ENCODE peak calls at places on chromosomes 1 and 21, in nine cellular contexts. G, S, M, N, Y, V, L, Q and I are unnamed samples.
A peak's percentile ranks its signal among the peaks of the same experiment; 100 is the strongest.

GRCh38 chr1:17531343-17531681 is 8.2 kb upstream of the ARHGEF10L start:
- DNase-seq in V (no peak), L (no peak), M (no peak), S (no peak), G (peak; percentile 81), Y (no peak), N (no peak), Q (no peak), I (no peak)

GRCh38 chr1:21271550-21271949 is 18.7 kb downstream of the ECE1 start:
- DNase-seq in V (no peak), M (no peak), S (no peak), N (no peak), L (no peak), Q (no peak), Y (no peak), G (no peak), I (no peak)

GRCh38 chr1:39159224-39160036 is 45.1 kb upstream of the MACF1 start:
- DNase-seq in Y (no peak), Q (peak; percentile 51), N (no peak), V (no peak), L (no peak), G (peak; percentile 51), M (peak; percentile 52), S (peak; percentile 70), I (no peak)

GRCh38 chr1:119310301-119310700 is 58.3 kb upstream of the HAO2 start:
- DNase-seq in L (no peak), S (no peak), G (no peak), Y (no peak), N (no peak), V (no peak), Q (no peak), M (no peak), I (no peak)

GRCh38 chr21:41783476-41784150 is 16.8 kb upstream of the RIPK4 start:
- DNase-seq in L (no peak), Q (no peak), Y (no peak), V (no peak), N (no peak), M (peak; percentile 85), S (peak; percentile 69), G (peak; percentile 80), I (peak; percentile 46)

GRCh38 chr1:109906160-109906838 is 4.3 kb upstream of the CSF1 start:
- DNase-seq in L (peak; percentile 86), S (no peak), M (no peak), N (no peak), Q (no peak), Y (no peak), V (peak; percentile 61), G (no peak), I (no peak)

GRCh38 chr1:10107985-10108663 is 75.4 kb downstream of the UBE4B start:
- DNase-seq in G (no peak), Q (no peak), M (no peak), S (peak; percentile 95), Y (no peak), V (no peak), N (no peak), L (no peak), I (peak; percentile 98)

GRCh38 chr1:41698916-41699860 is 214.7 kb upstream of the EDN2 start:
- DNase-seq in Q (no peak), Y (no peak), L (peak; percentile 69), V (peak; percentile 86), N (no peak), S (no peak), G (no peak), M (no peak), I (no peak)

GRCh38 chr1:8902765-8903164 is 24.3 kb upstream of the ENO1 start:
- DNase-seq in N (no peak), S (peak; percentile 28), V (no peak), L (no peak), G (no peak), Q (no peak), M (no peak), Y (no peak), I (no peak)

DNA sequence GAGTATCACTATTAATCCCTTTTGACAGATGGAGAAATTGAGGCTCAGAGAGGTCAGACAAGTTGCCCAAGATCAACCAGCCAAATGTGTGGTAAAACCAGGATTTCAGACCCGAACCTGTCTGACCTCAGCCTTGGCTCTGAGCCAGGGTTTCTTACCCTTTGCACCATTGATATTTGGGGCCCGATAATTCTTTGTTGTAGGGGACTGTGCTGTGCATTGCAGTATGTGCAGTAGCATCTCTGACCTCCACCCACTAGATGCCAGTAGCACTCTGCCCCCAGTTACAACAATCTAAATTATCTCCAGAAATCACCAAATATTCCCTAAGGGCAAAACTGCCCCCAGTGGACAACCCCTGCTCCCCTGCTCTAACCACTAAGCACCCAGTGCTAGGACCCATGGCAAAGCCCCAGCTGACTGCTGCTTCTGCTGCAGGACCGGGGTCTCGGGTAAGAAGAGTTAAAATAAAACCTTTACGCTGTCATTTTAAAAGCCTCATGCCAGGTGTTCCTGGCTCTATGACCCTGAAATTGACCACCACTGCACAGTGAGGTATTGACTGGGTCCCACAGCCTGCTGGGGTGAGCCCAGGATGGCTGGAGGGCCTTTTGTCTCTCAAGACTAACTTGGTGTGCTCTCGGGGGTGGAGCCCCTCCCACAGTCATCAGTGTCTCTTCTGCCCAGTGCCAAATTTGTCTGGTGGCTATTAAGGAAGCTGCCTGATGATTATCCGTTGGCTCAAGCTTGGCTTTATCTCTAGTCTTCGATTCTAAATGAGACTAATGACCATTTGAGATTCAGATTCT is 5.6 kb upstream of the MAN1C1 start:
- DNase-seq in L (no peak), N (no peak), V (no peak), Y (no peak), S (no peak), Q (no peak), M (no peak), G (no peak), I (no peak)
- TF ChIP-seq CTCF in L (no peak), N (peak; percentile 4), V (peak; percentile 33), Y (peak; percentile 23), S (peak; percentile 19), Q (peak; percentile 7), M (no peak), G (no peak), I (peak; percentile 46)

GRCh38 chr1:153922076-153922837 is 515 bp downstream of the GATAD2B start:
- DNase-seq in M (peak; percentile 32), V (no peak), G (no peak), Q (peak; percentile 92), Y (peak; percentile 68), L (no peak), N (no peak), S (peak; percentile 5), I (no peak)
- TF ChIP-seq CTCF in M (no peak), V (no peak), G (no peak), Q (peak; percentile 44), Y (no peak), L (peak; percentile 30), N (no peak), S (peak; percentile 23), I (peak; percentile 11)

GRCh38 chr1:157994081-157994581 is 686 bp downstream of the KIRREL1 start:
- DNase-seq in V (no peak), M (no peak), Q (no peak), S (no peak), N (no peak), Y (no peak), L (peak; percentile 32), G (no peak), I (no peak)
- TF ChIP-seq CTCF in V (no peak), M (no peak), Q (no peak), S (peak; percentile 23), N (peak; percentile 37), Y (no peak), L (no peak), G (no peak), I (peak; percentile 25)

GRCh38 chr1:214658785-214659184 is 55.8 kb downstream of the CENPF start:
- DNase-seq in N (no peak), S (peak; percentile 51), Q (peak; percentile 39), Y (no peak), M (no peak), V (no peak), L (no peak), G (no peak), I (no peak)
- TF ChIP-seq CTCF in N (no peak), S (peak; percentile 60), Q (peak; percentile 40), Y (no peak), M (no peak), V (no peak), L (no peak), G (no peak), I (peak; percentile 48)

GRCh38 chr21:25234857-25235801 is 372.2 kb downstream of the MRPL39 start:
- DNase-seq in L (peak; percentile 14), S (no peak), V (no peak), G (no peak), Y (no peak), M (no peak), N (no peak), Q (no peak), I (no peak)
- TF ChIP-seq CTCF in L (no peak), S (no peak), V (no peak), G (no peak), Y (no peak), M (no peak), N (no peak), Q (no peak), I (no peak)

GRCh38 chr1:202156590-202156989 is 3.8 kb downstream of the PTPN7 start:
- DNase-seq in N (no peak), Y (no peak), S (no peak), M (no peak), Q (no peak), V (no peak), G (no peak), L (no peak), I (no peak)

GRCh38 chr1:202153284-202153683 is 7.1 kb downstream of the PTPN7 start:
- DNase-seq in G (no peak), L (no peak), V (no peak), M (no peak), Q (no peak), N (no peak), S (no peak), Y (no peak), I (no peak)

GRCh38 chr1:202154148-202154765 is 6.1 kb downstream of the PTPN7 start:
- DNase-seq in Q (no peak), S (no peak), V (no peak), Y (no peak), M (no peak), L (no peak), N (no peak), G (no peak), I (no peak)

GRCh38 chr1:202155478-202156021 is 4.9 kb downstream of the PTPN7 start:
- DNase-seq in S (no peak), N (no peak), L (no peak), Y (peak; percentile 83), M (peak; percentile 57), V (no peak), G (peak; percentile 64), Q (no peak), I (no peak)

GRCh38 chr1:202154766-202155477 is 5.5 kb downstream of the PTPN7 start:
- DNase-seq in Y (peak; percentile 76), M (peak; percentile 49), G (no peak), V (no peak), S (peak; percentile 67), Q (peak; percentile 82), L (no peak), N (no peak), I (peak; percentile 51)
- TF ChIP-seq CTCF in Y (peak; percentile 43), M (no peak), G (peak; percentile 33), V (peak; percentile 70), S (peak; percentile 61), Q (peak; percentile 72), L (peak; percentile 56), N (peak; percentile 34), I (peak; percentile 70)

GRCh38 chr1:6998267-6998666 is 213.0 kb downstream of the CAMTA1 start:
- DNase-seq in Q (peak; percentile 55), G (peak; percentile 52), L (no peak), N (no peak), M (no peak), Y (no peak), S (no peak), V (no peak), I (no peak)
- TF ChIP-seq CTCF in Q (no peak), G (no peak), L (no peak), N (no peak), M (no peak), Y (no peak), S (no peak), V (no peak), I (no peak)